ENCODE peak calls at places on chromosomes 1 and 21, in eight cellular contexts. One of them, this sample, is unnamed.
A peak's percentile ranks its signal among the peaks of the same experiment; 100 is the strongest.

GRCh38 chr1:234368320-234369032 is 4.8 kb upstream of the COA6 start:
- DNase-seq in left cardiac atrium: no peak
- DNase-seq in AG08395: no peak
- DNase-seq in GM20000: no peak
- DNase-seq in heart right ventricle: no peak
- DNase-seq in B cell: no peak
- DNase-seq in EL: no peak
- DNase-seq in M059J: peak; percentile 20
- DNase-seq in this sample: no peak

GRCh38 chr1:40841602-40842001 is 20.6 kb downstream of the CITED4 start:
- DNase-seq in left cardiac atrium: no peak
- DNase-seq in AG08395: no peak
- DNase-seq in GM20000: no peak
- DNase-seq in heart right ventricle: no peak
- DNase-seq in B cell: no peak
- DNase-seq in EL: no peak
- DNase-seq in M059J: no peak
- DNase-seq in this sample: no peak

GRCh38 chr21:46253610-46254124 is 25.1 kb upstream of the LSS start:
- DNase-seq in left cardiac atrium: no peak
- DNase-seq in AG08395: no peak
- DNase-seq in GM20000: peak; percentile 65
- DNase-seq in heart right ventricle: no peak
- DNase-seq in B cell: peak; percentile 72
- DNase-seq in EL: no peak
- DNase-seq in M059J: no peak
- DNase-seq in this sample: no peak

GRCh38 chr1:246794261-246795093 is 70.3 kb downstream of the SCCPDH start:
- DNase-seq in left cardiac atrium: no peak
- DNase-seq in AG08395: peak; percentile 71
- DNase-seq in GM20000: no peak
- DNase-seq in heart right ventricle: no peak
- DNase-seq in B cell: no peak
- DNase-seq in EL: peak; percentile 69
- DNase-seq in M059J: peak; percentile 68
- DNase-seq in this sample: no peak

GRCh38 chr1:88462481-88463261 is 221.4 kb upstream of the PKN2 start:
- DNase-seq in left cardiac atrium: peak; percentile 37
- DNase-seq in AG08395: peak; percentile 43
- DNase-seq in GM20000: no peak
- DNase-seq in heart right ventricle: no peak
- DNase-seq in B cell: no peak
- DNase-seq in EL: peak; percentile 32
- DNase-seq in M059J: peak; percentile 18
- DNase-seq in this sample: peak; percentile 5

GRCh38 chr1:26190373-26190987 is at the start of gene CATSPER4:
- DNase-seq in left cardiac atrium: no peak
- DNase-seq in AG08395: peak; percentile 35
- DNase-seq in GM20000: no peak
- DNase-seq in heart right ventricle: no peak
- DNase-seq in B cell: no peak
- DNase-seq in EL: peak; percentile 49
- DNase-seq in M059J: peak; percentile 47
- DNase-seq in this sample: no peak

GRCh38 chr1:35524106-35524505 is 33.1 kb downstream of the KIAA0319L start:
- DNase-seq in left cardiac atrium: no peak
- DNase-seq in AG08395: no peak
- DNase-seq in GM20000: no peak
- DNase-seq in heart right ventricle: no peak
- DNase-seq in B cell: no peak
- DNase-seq in EL: no peak
- DNase-seq in M059J: no peak
- DNase-seq in this sample: no peak

GRCh38 chr1:61097326-61097725 is 15.0 kb downstream of the NFIA start:
- DNase-seq in left cardiac atrium: no peak
- DNase-seq in AG08395: peak; percentile 51
- DNase-seq in GM20000: no peak
- DNase-seq in heart right ventricle: no peak
- DNase-seq in B cell: no peak
- DNase-seq in EL: peak; percentile 56
- DNase-seq in M059J: peak; percentile 31
- DNase-seq in this sample: no peak

GRCh38 chr21:32494946-32495703 is 82.6 kb downstream of the EVA1C start:
- DNase-seq in left cardiac atrium: no peak
- DNase-seq in AG08395: peak; percentile 59
- DNase-seq in GM20000: no peak
- DNase-seq in heart right ventricle: no peak
- DNase-seq in B cell: no peak
- DNase-seq in EL: peak; percentile 81
- DNase-seq in M059J: peak; percentile 97
- DNase-seq in this sample: no peak

GRCh38 chr1:115837762-115838421 is 3.0 kb downstream of the NHLH2 start:
- DNase-seq in left cardiac atrium: no peak
- DNase-seq in AG08395: no peak
- DNase-seq in GM20000: no peak
- DNase-seq in heart right ventricle: no peak
- DNase-seq in B cell: no peak
- DNase-seq in EL: no peak
- DNase-seq in M059J: no peak
- DNase-seq in this sample: no peak

GRCh38 chr1:114314098-114314497 is 160.4 kb upstream of the SYT6 start:
- DNase-seq in left cardiac atrium: no peak
- DNase-seq in AG08395: peak; percentile 30
- DNase-seq in GM20000: no peak
- DNase-seq in heart right ventricle: no peak
- DNase-seq in B cell: no peak
- DNase-seq in EL: peak; percentile 51
- DNase-seq in M059J: no peak
- DNase-seq in this sample: no peak

GRCh38 chr1:86169625-86170024 is 13.1 kb upstream of the COL24A1 start:
- DNase-seq in left cardiac atrium: no peak
- DNase-seq in AG08395: no peak
- DNase-seq in GM20000: no peak
- DNase-seq in heart right ventricle: no peak
- DNase-seq in B cell: no peak
- DNase-seq in EL: no peak
- DNase-seq in M059J: peak; percentile 31
- DNase-seq in this sample: no peak

GRCh38 chr1:20727746-20728316 is 4.7 kb downstream of the SH2D5 start:
- DNase-seq in left cardiac atrium: no peak
- DNase-seq in AG08395: no peak
- DNase-seq in GM20000: peak; percentile 31
- DNase-seq in heart right ventricle: no peak
- DNase-seq in B cell: no peak
- DNase-seq in EL: no peak
- DNase-seq in M059J: no peak
- DNase-seq in this sample: peak; percentile 49

GRCh38 chr1:237804516-237804915 is 86.2 kb downstream of the ZP4 start:
- DNase-seq in left cardiac atrium: no peak
- DNase-seq in AG08395: no peak
- DNase-seq in GM20000: no peak
- DNase-seq in heart right ventricle: no peak
- DNase-seq in B cell: no peak
- DNase-seq in EL: no peak
- DNase-seq in M059J: no peak
- DNase-seq in this sample: no peak

GRCh38 chr1:68178821-68179490 is 53.4 kb downstream of the WLS start:
- DNase-seq in left cardiac atrium: no peak
- DNase-seq in AG08395: no peak
- DNase-seq in GM20000: no peak
- DNase-seq in heart right ventricle: no peak
- DNase-seq in B cell: no peak
- DNase-seq in EL: peak; percentile 54
- DNase-seq in M059J: peak; percentile 55
- DNase-seq in this sample: no peak

GRCh38 chr1:3409737-3410434 is 44.6 kb upstream of the ARHGEF16 start:
- DNase-seq in left cardiac atrium: peak; percentile 80
- DNase-seq in AG08395: peak; percentile 95
- DNase-seq in GM20000: no peak
- DNase-seq in heart right ventricle: peak; percentile 58
- DNase-seq in B cell: no peak
- DNase-seq in EL: peak; percentile 47
- DNase-seq in M059J: peak; percentile 63
- DNase-seq in this sample: peak; percentile 78

GRCh38 chr1:46399307-46399706 is 5.2 kb downstream of the FAAH start:
- DNase-seq in left cardiac atrium: no peak
- DNase-seq in AG08395: no peak
- DNase-seq in GM20000: no peak
- DNase-seq in heart right ventricle: no peak
- DNase-seq in B cell: no peak
- DNase-seq in EL: no peak
- DNase-seq in M059J: no peak
- DNase-seq in this sample: no peak

GRCh38 chr1:6803357-6803756 is 18.1 kb downstream of the CAMTA1 start:
- DNase-seq in left cardiac atrium: no peak
- DNase-seq in AG08395: no peak
- DNase-seq in GM20000: no peak
- DNase-seq in heart right ventricle: no peak
- DNase-seq in B cell: no peak
- DNase-seq in EL: peak; percentile 42
- DNase-seq in M059J: peak; percentile 54
- DNase-seq in this sample: no peak

GRCh38 chr1:163171826-163172225 is 30.9 kb downstream of the RGS5 start:
- DNase-seq in left cardiac atrium: no peak
- DNase-seq in AG08395: no peak
- DNase-seq in GM20000: no peak
- DNase-seq in heart right ventricle: no peak
- DNase-seq in B cell: no peak
- DNase-seq in EL: peak; percentile 35
- DNase-seq in M059J: peak; percentile 21
- DNase-seq in this sample: no peak

GRCh38 chr1:220808501-220809186 is 21.9 kb downstream of the MTARC1 start:
- DNase-seq in left cardiac atrium: no peak
- DNase-seq in AG08395: no peak
- DNase-seq in GM20000: no peak
- DNase-seq in heart right ventricle: no peak
- DNase-seq in B cell: no peak
- DNase-seq in EL: no peak
- DNase-seq in M059J: peak; percentile 95
- DNase-seq in this sample: no peak

GRCh38 chr1:61741682-61742619 is at the start of gene PATJ:
- DNase-seq in left cardiac atrium: peak; percentile 62
- DNase-seq in AG08395: peak; percentile 46
- DNase-seq in GM20000: peak; percentile 91
- DNase-seq in heart right ventricle: peak; percentile 47
- DNase-seq in B cell: peak; percentile 71
- DNase-seq in EL: peak; percentile 28
- DNase-seq in M059J: peak; percentile 45
- DNase-seq in this sample: peak; percentile 65

This sample was measured in adrenal gland.